ENCODE peak calls at places on chromosome 13, in four cellular contexts. H, M, S and I are unnamed samples.

GRCh38 chr13:73703606-73704005 is 430.6 kb downstream of the KLF12 start:
- DNase-seq in M (no peak), S (no peak), H (no peak), I (no peak)

GRCh38 chr13:100195568-100195967 is 106.7 kb downstream of the PCCA start:
- DNase-seq in H (peak; percentile 56), S (no peak), M (no peak), I (no peak)

GRCh38 chr13:35648109-35648508 is 171.6 kb upstream of the MAB21L1 start:
- DNase-seq in M (no peak), S (no peak), H (no peak), I (no peak)

GRCh38 chr13:48184260-48184659 is 48.7 kb upstream of the ITM2B start:
- DNase-seq in S (no peak), M (no peak), H (no peak), I (no peak)

GRCh38 chr13:99980201-99981114 is 1.1 kb upstream of the ZIC2 start:
- DNase-seq in H (peak; percentile 96), S (peak; percentile 69), M (peak; percentile 71), I (peak; percentile 96)

GRCh38 chr13:28048768-28049167 is 51.6 kb downstream of the FLT3 start:
- DNase-seq in S (no peak), H (no peak), M (no peak), I (no peak)

GRCh38 chr13:48874165-48874564 is 101.5 kb upstream of the FNDC3A start:
- DNase-seq in M (no peak), H (no peak), S (no peak), I (peak; percentile 56)

GRCh38 chr13:26653310-26653709 is 95.8 kb downstream of the WASF3 start:
- DNase-seq in M (peak; percentile 8), S (no peak), H (no peak), I (no peak)

GRCh38 chr13:21849323-21849722 is 178.4 kb downstream of the FGF9 start:
- DNase-seq in H (peak; percentile 45), S (no peak), M (peak; percentile 6), I (peak; percentile 52)

GRCh38 chr13:45325806-45326205 is 15.2 kb downstream of the TPT1 start:
- DNase-seq in S (no peak), M (peak; percentile 84), H (no peak), I (no peak)

GRCh38 chr13:93819331-93819730 is 592.7 kb downstream of the GPC6 start:
- DNase-seq in M (no peak), S (no peak), H (no peak), I (no peak)

GRCh38 chr13:98976338-98976737 is 1.5 kb downstream of the DOCK9 start:
- DNase-seq in M (peak; percentile 59), H (no peak), S (no peak), I (no peak)
- H3K27ac ChIP-seq in M (peak overlapping the region; percentile 78), H (peak overlapping the region; percentile 70), S (no peak overlapping the region), I (no peak overlapping the region)

GRCh38 chr13:110944968-110945952 is 30.4 kb upstream of the ANKRD10 start:
- DNase-seq in M (no peak), H (no peak), S (no peak), I (no peak)

GRCh38 chr13:110944121-110944967 is 29.5 kb upstream of the ANKRD10 start:
- DNase-seq in M (peak; percentile 81), S (peak; percentile 32), H (peak; percentile 72), I (peak; percentile 69)

GRCh38 chr13:110946171-110946570 is 31.3 kb upstream of the ANKRD10 start:
- DNase-seq in S (no peak), M (no peak), H (no peak), I (no peak)

GRCh38 chr13:110938662-110939421 is 24.0 kb upstream of the ANKRD10 start:
- DNase-seq in H (no peak), S (no peak), M (no peak), I (no peak)

GRCh38 chr13:110942248-110942981 is 27.5 kb upstream of the ANKRD10 start:
- DNase-seq in M (no peak), S (no peak), H (no peak), I (no peak)
- H3K4me3 ChIP-seq in M (no peak overlapping the region), S (no peak overlapping the region), H (no peak overlapping the region), I (no peak overlapping the region)

DNA sequence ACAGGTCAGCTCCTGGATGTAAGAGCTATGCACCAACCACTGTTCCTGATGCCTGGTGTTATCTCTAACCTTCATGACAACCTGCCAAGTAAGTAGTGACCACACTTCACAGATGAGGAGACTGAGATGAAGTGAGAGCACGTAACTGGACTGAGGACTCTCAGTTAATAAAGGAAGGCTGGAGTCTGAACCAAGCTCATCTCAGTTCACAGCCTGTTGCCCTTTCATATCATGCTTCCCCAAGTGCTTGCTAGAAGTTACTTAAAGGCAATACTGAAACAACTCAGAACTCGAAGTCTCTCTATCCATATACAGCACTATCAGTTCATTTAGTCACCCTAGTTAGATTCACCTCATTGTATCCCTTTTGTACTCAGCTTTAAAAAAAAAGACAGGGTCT is 119.7 kb downstream of the ABCC4 start:
- DNase-seq in H (no peak), S (no peak), M (no peak), I (no peak)
- H3K27ac ChIP-seq in H (no peak overlapping the region), S (no peak overlapping the region), M (no peak overlapping the region), I (no peak overlapping the region)

GRCh38 chr13:23558675-23559536 is 11.3 kb upstream of the TNFRSF19 start:
- DNase-seq in H (no peak), M (peak; percentile 98), S (peak; percentile 38), I (no peak)
- H3K4me3 ChIP-seq in H (no peak overlapping the region), M (no peak overlapping the region), S (no peak overlapping the region), I (no peak overlapping the region)

DNA sequence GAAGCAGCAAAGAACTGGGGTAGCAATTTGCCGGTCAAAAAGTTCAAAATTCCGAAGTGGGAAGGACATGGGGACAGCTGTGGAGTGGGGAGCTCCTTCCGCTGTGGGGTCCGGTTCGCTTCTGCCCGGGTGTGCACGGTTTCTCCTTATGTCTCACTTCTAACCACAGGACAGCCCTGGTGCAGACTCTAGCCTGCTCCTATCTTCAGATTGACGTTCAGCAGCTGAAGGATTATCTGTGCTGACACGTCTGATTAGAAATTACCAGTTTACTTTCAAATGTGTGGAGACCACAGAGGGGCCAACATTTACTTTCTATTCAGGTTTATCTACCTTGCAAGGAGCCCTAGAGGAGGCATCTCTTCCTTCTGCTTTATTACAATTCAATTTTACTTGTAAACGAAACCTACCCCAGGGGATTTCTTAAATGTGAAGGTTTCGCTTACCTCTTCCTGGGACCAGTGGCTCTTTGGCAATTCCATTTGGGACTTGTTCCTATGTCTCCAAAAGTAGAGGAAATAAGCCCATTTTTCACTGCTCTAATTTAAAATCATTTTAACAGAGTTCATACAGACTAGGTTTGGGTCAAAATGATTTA is 27.3 kb downstream of the LHFPL6 start:
- DNase-seq in S (no peak), M (peak; percentile 18), H (no peak), I (no peak)
- H3K27ac ChIP-seq in S (no peak overlapping the region), M (no peak overlapping the region), H (no peak overlapping the region), I (no peak overlapping the region)

GRCh38 chr13:25179810-25180437 is 7.8 kb upstream of the AMER2 start:
- DNase-seq in M (peak; percentile 3), S (no peak), H (no peak), I (no peak)
- H3K4me3 ChIP-seq in M (no peak overlapping the region), S (no peak overlapping the region), H (no peak overlapping the region), I (no peak overlapping the region)

GRCh38 chr13:60267498-60268202 is 103.9 kb upstream of the DIAPH3 start:
- DNase-seq in M (peak; percentile 9), H (peak; percentile 40), S (no peak), I (peak; percentile 89)

GRCh38 chr13:60273971-60274370 is 110.2 kb upstream of the DIAPH3 start:
- DNase-seq in S (no peak), M (no peak), H (no peak), I (no peak)

GRCh38 chr13:60265566-60265965 is 101.8 kb upstream of the DIAPH3 start:
- DNase-seq in M (no peak), S (no peak), H (no peak), I (no peak)

GRCh38 chr13:60268203-60268555 is 104.5 kb upstream of the DIAPH3 start:
- DNase-seq in H (no peak), S (no peak), M (no peak), I (no peak)
- H3K27ac ChIP-seq in H (no peak overlapping the region), S (no peak overlapping the region), M (peak overlapping the region; percentile 76), I (no peak overlapping the region)